ENCODE peak calls at places on chromosomes 1 and 21, in five cellular contexts. B, A, N, X and R are unnamed samples.
A peak's percentile ranks its signal among the peaks of the same experiment; 100 is the strongest.

GRCh38 chr1:9655127-9655723 is 3.7 kb downstream of the PIK3CD start:
- DNase-seq in B (no peak), A (no peak), N (no peak), X (no peak), R (no peak)

GRCh38 chr1:62962794-62963776 is 179.2 kb downstream of the ATG4C start:
- DNase-seq in B (peak; percentile 61), A (peak; percentile 8), N (peak; percentile 14), X (peak; percentile 37), R (peak; percentile 43)

GRCh38 chr1:104804147-104804546 is 1054.4 kb downstream of the AMY1C start:
- DNase-seq in B (no peak), A (no peak), N (no peak), X (no peak), R (no peak)

GRCh38 chr1:45848714-45849113 is 45.3 kb downstream of the MAST2 start:
- DNase-seq in B (no peak), A (no peak), N (no peak), X (no peak), R (no peak)

GRCh38 chr1:22611530-22611947 is 24.9 kb upstream of the C1QA start:
- DNase-seq in B (peak; percentile 80), A (peak; percentile 43), N (peak; percentile 56), X (peak; percentile 71), R (peak; percentile 33)

GRCh38 chr1:47618222-47618720 is 180.4 kb downstream of the FOXD2 start:
- DNase-seq in B (no peak), A (no peak), N (no peak), X (no peak), R (peak; percentile 10)

GRCh38 chr1:214588963-214589597 is 13.9 kb upstream of the CENPF start:
- DNase-seq in B (no peak), A (peak; percentile 33), N (peak; percentile 38), X (no peak), R (no peak)

GRCh38 chr1:85580046-85580411 is 532 bp upstream of the CCN1 start:
- DNase-seq in B (no peak), A (peak; percentile 79), N (peak; percentile 83), X (no peak), R (no peak)

GRCh38 chr1:25794325-25794724 is 5.7 kb upstream of the SELENON start:
- DNase-seq in B (no peak), A (no peak), N (no peak), X (no peak), R (no peak)

GRCh38 chr1:41954533-41954944 is 35.8 kb upstream of the HIVEP3 start:
- DNase-seq in B (no peak), A (peak; percentile 94), N (peak; percentile 85), X (no peak), R (no peak)

GRCh38 chr1:151134991-151135390 is 11.4 kb downstream of the SEMA6C start:
- DNase-seq in B (no peak), A (no peak), N (no peak), X (no peak), R (no peak)

GRCh38 chr1:90135306-90135705 is 140.4 kb downstream of the ZNF326 start:
- DNase-seq in B (no peak), A (no peak), N (no peak), X (no peak), R (no peak)

GRCh38 chr1:204870165-204870912 is at the start of gene NFASC:
- DNase-seq in B (no peak), A (no peak), N (no peak), X (no peak), R (no peak)

GRCh38 chr1:109787211-109787844 is 23.6 kb upstream of the EPS8L3 start:
- DNase-seq in B (no peak), A (peak; percentile 78), N (peak; percentile 50), X (no peak), R (peak; percentile 25)

GRCh38 chr1:2468041-2468472 is 8.0 kb upstream of the PLCH2 start:
- DNase-seq in B (peak; percentile 77), A (no peak), N (peak; percentile 34), X (peak; percentile 66), R (no peak)

GRCh38 chr1:72892461-72892860 is 610.1 kb upstream of the NEGR1 start:
- DNase-seq in B (no peak), A (peak; percentile 63), N (no peak), X (no peak), R (no peak)

GRCh38 chr1:235737751-235738150 is 88.2 kb upstream of the GNG4 start:
- DNase-seq in B (no peak), A (no peak), N (no peak), X (no peak), R (no peak)

GRCh38 chr1:178870944-178871343 is at the start of gene ANGPTL1:
- DNase-seq in B (peak; percentile 45), A (no peak), N (peak; percentile 73), X (no peak), R (no peak)

GRCh38 chr1:99887890-99888289 is 37.7 kb downstream of the AGL start:
- DNase-seq in B (no peak), A (no peak), N (no peak), X (no peak), R (no peak)

GRCh38 chr1:25699501-25700089 is 83.0 kb downstream of the MAN1C1 start:
- DNase-seq in B (no peak), A (no peak), N (no peak), X (no peak), R (no peak)

GRCh38 chr1:172359531-172359991 is 60.9 kb upstream of the C1orf105 start:
- DNase-seq in B (no peak), A (peak; percentile 31), N (peak; percentile 54), X (no peak), R (peak; percentile 49)

GRCh38 chr1:29439615-29440014 is 203.3 kb downstream of the PTPRU start:
- DNase-seq in B (no peak), A (no peak), N (no peak), X (no peak), R (no peak)

GRCh38 chr1:156368889-156369684 is at the start of gene RHBG:
- DNase-seq in B (no peak), A (peak; percentile 35), N (peak; percentile 2), X (no peak), R (peak; percentile 76)

GRCh38 chr1:44609412-44609767 is 64.9 kb downstream of the TMEM53 start:
- DNase-seq in B (peak; percentile 62), A (no peak), N (peak; percentile 44), X (peak; percentile 24), R (peak; percentile 56)

GRCh38 chr1:199064971-199065370 is 426.1 kb downstream of the PTPRC start:
- DNase-seq in B (no peak), A (no peak), N (no peak), X (peak; percentile 51), R (no peak)

GRCh38 chr1:42932442-42932941 is 26.2 kb downstream of the SLC2A1 start:
- DNase-seq in B (no peak), A (no peak), N (no peak), X (no peak), R (peak; percentile 25)

GRCh38 chr1:227140376-227140775 is 177.9 kb downstream of the CDC42BPA start:
- DNase-seq in B (no peak), A (no peak), N (peak; percentile 24), X (no peak), R (no peak)
- H3K9ac ChIP-seq in B (no peak overlapping the region), A (no peak overlapping the region), N (no peak overlapping the region), X (no peak overlapping the region), R (no peak overlapping the region)

GRCh38 chr1:93592636-93592949 is 89.0 kb downstream of the BCAR3 start:
- DNase-seq in B (no peak), A (no peak), N (no peak), X (no peak), R (no peak)
- H3K4me1 ChIP-seq in B (no peaks in the 10 kb centered on the region), A (peaks cover 76% of the 10 kb centered on the region), N (peaks cover 19% of the 10 kb centered on the region), X (no peaks in the 10 kb centered on the region), R (no peaks in the 10 kb centered on the region)

DNA sequence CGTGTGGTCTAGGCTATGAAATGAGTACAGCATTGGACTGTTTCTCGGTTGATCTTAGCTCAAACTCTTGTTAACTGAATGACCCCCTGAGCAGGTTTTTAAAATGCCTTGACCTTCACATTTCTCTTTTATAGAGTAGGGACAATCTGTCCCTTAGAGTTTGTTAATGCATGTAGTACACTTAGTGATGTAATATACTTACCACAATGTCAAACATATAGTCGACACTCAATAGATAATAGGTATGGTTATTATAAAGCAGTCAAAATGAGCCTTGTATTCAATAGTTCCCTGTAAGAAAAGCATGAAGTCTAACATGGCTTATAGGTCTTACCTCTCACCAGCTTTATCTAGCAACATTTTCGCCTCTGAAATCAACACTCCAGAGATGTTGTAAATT is 161.0 kb upstream of the RUNX1 start:
- DNase-seq in B (no peak), A (no peak), N (no peak), X (no peak), R (no peak)
- H3K9ac ChIP-seq in B (no peak overlapping the region), A (no peak overlapping the region), N (no peak overlapping the region), X (no peak overlapping the region), R (no peak overlapping the region)

GRCh38 chr1:116850436-116850835 is 59.3 kb upstream of the PTGFRN start:
- DNase-seq in B (no peak), A (no peak), N (no peak), X (no peak), R (no peak)
- H3K4me1 ChIP-seq in B (peaks cover 19% of the 10 kb centered on the region), A (peaks cover 32% of the 10 kb centered on the region), N (no peaks in the 10 kb centered on the region), X (peaks cover 3% of the 10 kb centered on the region), R (no peaks in the 10 kb centered on the region)

GRCh38 chr1:116769994-116770393 is 15.8 kb downstream of the CD2 start:
- DNase-seq in B (no peak), A (no peak), N (no peak), X (no peak), R (no peak)

GRCh38 chr1:116769561-116769977 is 15.3 kb downstream of the CD2 start:
- DNase-seq in B (no peak), A (peak; percentile 73), N (no peak), X (peak; percentile 93), R (no peak)

GRCh38 chr1:116771997-116772647 is 17.9 kb downstream of the CD2 start:
- DNase-seq in B (no peak), A (no peak), N (no peak), X (no peak), R (no peak)

GRCh38 chr1:116769050-116769449 is 14.8 kb downstream of the CD2 start:
- DNase-seq in B (no peak), A (no peak), N (no peak), X (peak; percentile 68), R (no peak)

DNA sequence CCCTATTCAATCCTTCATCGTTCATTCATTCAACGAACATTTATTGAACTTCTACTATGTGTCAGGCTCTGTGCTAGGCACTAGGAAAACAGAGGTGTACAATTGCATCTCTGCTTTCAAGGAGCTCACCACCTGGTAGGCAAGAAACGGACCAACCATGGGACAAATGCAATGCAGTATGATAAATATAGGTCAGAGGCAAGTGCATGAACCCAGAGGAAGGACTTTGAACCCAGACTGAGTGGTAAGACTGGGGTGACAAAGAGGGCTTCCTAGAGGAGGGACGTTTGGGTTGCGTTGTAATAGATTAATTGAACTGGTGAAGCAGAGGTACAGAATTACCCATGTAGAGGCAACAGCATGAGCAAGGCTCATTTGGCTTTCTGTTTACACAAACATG is 16.4 kb downstream of the CD2 start:
- DNase-seq in B (no peak), A (no peak), N (no peak), X (no peak), R (no peak)
- H3K9ac ChIP-seq in B (no peak overlapping the region), A (no peak overlapping the region), N (no peak overlapping the region), X (peak overlapping the region; percentile 56), R (no peak overlapping the region)